ENCODE peak calls at places on chromosomes 5 and 9, in five cellular contexts. S is activated T-cell treated with anti-CD3 and anti-CD28 coated beads, Interleukin-2, amount 50 U/mL, for 72 hours; H is HTR-8/SVneo; W is effector memory CD4-positive, alpha-beta T cell; M is neural crest cell. U is an unnamed sample.

GRCh38 chr9:125258832-125259534 is 2.6 kb upstream of the GAPVD1 start:
- DNase-seq in S (no peak), W (no peak), M (no peak), H (no peak), U (no peak)

GRCh38 chr5:113052041-113052795 is 75.6 kb downstream of the DCP2 start:
- DNase-seq in W (no peak), H (no peak), M (no peak), S (no peak), U (no peak)

GRCh38 chr9:122370869-122371467 is at the start of gene PTGS1:
- DNase-seq in W (no peak), M (peak; percentile 21), S (no peak), H (no peak), U (peak; percentile 49)

GRCh38 chr5:111859031-111859430 is 102.0 kb upstream of the NREP start:
- DNase-seq in M (no peak), H (no peak), S (no peak), W (no peak), U (no peak)

GRCh38 chr5:166358127-166358840 is 1933.2 kb upstream of the WWC1 start:
- DNase-seq in S (no peak), H (no peak), M (no peak), W (no peak), U (no peak)

GRCh38 chr5:140205216-140205615 is 30.2 kb downstream of the CYSTM1 start:
- DNase-seq in M (no peak), W (no peak), H (no peak), S (no peak), U (no peak)

GRCh38 chr5:135979510-135979909 is 24.7 kb upstream of the LECT2 start:
- DNase-seq in W (no peak), M (no peak), S (no peak), H (no peak), U (no peak)

GRCh38 chr5:1099931-1100651 is 11.8 kb downstream of the SLC12A7 start:
- DNase-seq in S (no peak), H (peak; percentile 56), W (no peak), M (no peak), U (no peak)

GRCh38 chr5:8341416-8341815 is 472.5 kb downstream of the MTRR start:
- DNase-seq in S (no peak), H (no peak), W (no peak), M (no peak), U (no peak)

GRCh38 chr9:84216151-84216550 is 124.4 kb downstream of the SLC28A3 start:
- DNase-seq in W (no peak), M (no peak), H (no peak), S (no peak), U (no peak)

GRCh38 chr9:109381011-109381729 is 60.3 kb upstream of the EPB41L4B start:
- DNase-seq in M (no peak), W (no peak), H (peak; percentile 8), S (peak; percentile 7), U (peak; percentile 35)

GRCh38 chr5:151719228-151719861 is 32.6 kb upstream of the SPARC start:
- DNase-seq in S (peak; percentile 40), M (peak; percentile 17), H (no peak), W (no peak), U (no peak)

GRCh38 chr5:158875272-158875679 is 224.4 kb downstream of the EBF1 start:
- DNase-seq in S (no peak), M (no peak), H (no peak), W (no peak), U (no peak)

GRCh38 chr9:114902773-114903589 is 27.4 kb downstream of the TNFSF8 start:
- DNase-seq in H (no peak), M (no peak), S (peak; percentile 61), W (peak; percentile 47), U (no peak)

GRCh38 chr9:137263506-137263905 is 8.4 kb downstream of the NELFB start:
- DNase-seq in H (no peak), M (no peak), S (no peak), W (no peak), U (no peak)

GRCh38 chr5:166767858-166768257 is 1523.6 kb upstream of the WWC1 start:
- DNase-seq in W (no peak), M (no peak), H (no peak), S (no peak), U (no peak)

GRCh38 chr5:161096006-161096405 is 244.0 kb upstream of the ATP10B start:
- DNase-seq in H (no peak), M (no peak), W (no peak), S (no peak), U (no peak)

GRCh38 chr5:76811214-76811613 is 7.6 kb upstream of the F2RL1 start:
- DNase-seq in W (no peak), M (no peak), S (no peak), H (no peak), U (no peak)

GRCh38 chr9:116543731-116544400 is 143.2 kb upstream of the TRIM32 start:
- DNase-seq in H (no peak), S (no peak), M (no peak), W (no peak), U (no peak)

GRCh38 chr5:134436523-134437339 is 25.1 kb upstream of the CDKN2AIPNL start:
- DNase-seq in M (no peak), W (peak; percentile 31), S (peak; percentile 75), H (peak; percentile 62), U (peak; percentile 51)

GRCh38 chr5:93100433-93100832 is 480.6 kb downstream of the NR2F1-AS1 start:
- DNase-seq in S (no peak), M (no peak), W (no peak), H (no peak), U (no peak)

GRCh38 chr9:129885670-129886106 is 50.4 kb downstream of the USP20 start:
- DNase-seq in S (peak; percentile 96), M (peak; percentile 82), W (peak; percentile 81), H (peak; percentile 85), U (no peak)

GRCh38 chr9:137077758-137078693 is 709 bp downstream of the UAP1L1 start:
- DNase-seq in H (no peak), M (no peak), S (peak; percentile 58), W (no peak), U (no peak)

GRCh38 chr5:164439799-164440198 is 934.4 kb downstream of the MAT2B start:
- DNase-seq in M (no peak), W (no peak), S (no peak), H (no peak), U (no peak)

GRCh38 chr9:34984049-34984448 is 5.5 kb upstream of the DNAJB5 start:
- DNase-seq in W (no peak), S (peak; percentile 31), H (peak; percentile 22), M (no peak), U (no peak)

GRCh38 chr5:156879665-156880285 is 29.7 kb downstream of the PPP1R2B start:
- DNase-seq in S (no peak), M (no peak), H (no peak), W (no peak), U (peak; percentile 44)

GRCh38 chr5:154287136-154287535 is 96.6 kb downstream of the GALNT10 start:
- DNase-seq in S (no peak), H (peak; percentile 57), M (no peak), W (no peak), U (no peak)

GRCh38 chr5:155049569-155050383 is 36.2 kb downstream of the KIF4B start:
- DNase-seq in S (no peak), W (no peak), M (no peak), H (no peak), U (no peak)

GRCh38 chr9:13990336-13990735 is 323.6 kb downstream of the NFIB start:
- DNase-seq in S (no peak), M (no peak), W (no peak), H (no peak), U (no peak)

GRCh38 chr5:67160985-67161384 is 35.6 kb downstream of the CD180 start:
- DNase-seq in S (peak; percentile 26), W (peak; percentile 37), H (peak; percentile 27), M (no peak), U (no peak)

GRCh38 chr9:111957856-111958631 is 61.4 kb downstream of the UGCG start:
- DNase-seq in S (peak; percentile 28), M (no peak), H (peak; percentile 81), W (no peak), U (no peak)

GRCh38 chr5:106640511-106640910 is 1030.2 kb downstream of the EFNA5 start:
- DNase-seq in H (no peak), W (no peak), S (no peak), M (no peak), U (no peak)

GRCh38 chr5:172943283-172943841 is 15.9 kb upstream of the RPL26L1 start:
- DNase-seq in M (no peak), S (no peak), W (no peak), H (peak; percentile 73), U (no peak)

GRCh38 chr5:125699860-125700259 is 723.3 kb upstream of the GRAMD2B start:
- DNase-seq in W (no peak), H (no peak), S (no peak), M (no peak), U (no peak)

GRCh38 chr9:82957526-82958379 is 105.2 kb downstream of the RASEF start:
- DNase-seq in W (no peak), H (no peak), S (no peak), M (no peak), U (no peak)

GRCh38 chr5:159497221-159497620 is 166.9 kb upstream of the IL12B start:
- DNase-seq in M (no peak), S (no peak), W (no peak), H (no peak), U (no peak)

GRCh38 chr5:44275329-44275728 is 113.9 kb downstream of the FGF10 start:
- DNase-seq in H (no peak), W (no peak), M (no peak), S (no peak), U (no peak)

GRCh38 chr5:180138214-180138975 is 66.8 kb upstream of the RNF130 start:
- DNase-seq in H (no peak), M (no peak), S (no peak), W (no peak), U (no peak)

U was measured in GM18507.